ENCODE peak calls at places on chromosomes 2 and 18, in four cellular contexts. B, Y, G and L are unnamed samples.

GRCh38 chr2:201831469-201831868 is 25.1 kb downstream of the CDK15 start:
- DNase-seq in B (no peak), Y (no peak), G (no peak), L (no peak)

GRCh38 chr18:5951515-5952081 is 56.3 kb upstream of the TMEM200C start:
- DNase-seq in B (no peak), Y (no peak), G (no peak), L (no peak)

GRCh38 chr2:74587664-74588277 is 33.3 kb downstream of the DOK1 start:
- DNase-seq in B (peak; percentile 63), Y (peak; percentile 77), G (peak; percentile 65), L (no peak)

GRCh38 chr18:48715651-48716354 is 177.0 kb downstream of the CTIF start:
- DNase-seq in B (no peak), Y (no peak), G (peak; percentile 59), L (peak; percentile 76)

GRCh38 chr2:233247744-233248143 is 3.7 kb upstream of the ATG16L1 start:
- DNase-seq in B (no peak), Y (peak; percentile 61), G (no peak), L (no peak)

GRCh38 chr2:174243812-174244211 is 4.5 kb downstream of the OLA1 start:
- DNase-seq in B (no peak), Y (no peak), G (no peak), L (no peak)

GRCh38 chr18:79900610-79901570 is 50.6 kb downstream of the SLC66A2 start:
- DNase-seq in B (no peak), Y (no peak), G (peak; percentile 7), L (peak; percentile 61)

GRCh38 chr2:44362207-44363015 is 664 bp downstream of the CAMKMT start:
- DNase-seq in B (no peak), Y (peak; percentile 18), G (peak; percentile 49), L (peak; percentile 85)

GRCh38 chr2:37552339-37552738 is 119.1 kb downstream of the CDC42EP3 start:
- DNase-seq in B (no peak), Y (no peak), G (no peak), L (no peak)

GRCh38 chr2:199818754-199819153 is 32.2 kb downstream of the FTCDNL1 start:
- DNase-seq in B (no peak), Y (no peak), G (no peak), L (no peak)

GRCh38 chr2:97749611-97750010 is 36.2 kb downstream of the ZAP70 start:
- DNase-seq in B (no peak), Y (no peak), G (no peak), L (peak; percentile 71)

GRCh38 chr2:235433860-235434259 is 60.0 kb upstream of the AGAP1 start:
- DNase-seq in B (no peak), Y (peak; percentile 10), G (peak; percentile 17), L (no peak)
- TF ChIP-seq POLR2AphosphoS5 in B (no peak), Y (no peak), G (no peak), L (no peak)

GRCh38 chr2:134693359-134694330 is 25.2 kb downstream of the TMEM163 start:
- DNase-seq in B (no peak), Y (no peak), G (no peak), L (no peak)

GRCh38 chr2:134694411-134694810 is 24.4 kb downstream of the TMEM163 start:
- DNase-seq in B (no peak), Y (no peak), G (no peak), L (no peak)

GRCh38 chr2:134692461-134692860 is 26.3 kb downstream of the TMEM163 start:
- DNase-seq in B (no peak), Y (no peak), G (no peak), L (no peak)

GRCh38 chr2:134689303-134689702 is 29.5 kb downstream of the TMEM163 start:
- DNase-seq in B (no peak), Y (no peak), G (no peak), L (no peak)

DNA sequence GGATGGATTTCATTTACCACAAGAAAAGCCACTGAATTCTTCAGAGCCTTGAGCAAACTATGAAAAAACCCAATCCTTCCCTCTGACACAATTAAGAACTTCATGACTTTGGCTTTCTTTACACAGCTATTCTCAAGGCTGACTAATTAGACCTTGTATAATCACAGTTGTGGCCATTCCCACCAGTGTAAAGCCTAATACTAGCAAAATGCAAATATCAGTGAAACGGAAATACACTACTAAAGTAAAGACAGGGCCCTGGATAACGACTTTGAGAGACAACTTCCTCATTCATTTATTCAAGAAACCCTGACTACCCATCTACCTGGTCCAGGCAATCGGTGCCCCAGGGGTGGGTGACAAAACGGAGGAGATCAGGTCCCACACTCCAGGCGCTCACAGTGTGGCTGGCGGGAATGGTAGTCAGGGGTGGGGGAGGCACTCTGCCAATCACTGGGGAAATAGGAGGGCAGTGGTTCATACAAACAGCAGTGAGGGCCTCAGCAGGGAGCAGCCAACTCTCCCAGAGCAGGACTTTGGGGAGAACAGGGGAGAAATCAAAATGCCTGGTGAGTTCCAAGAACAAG is 28.1 kb downstream of the TMEM163 start:
- DNase-seq in B (no peak), Y (no peak), G (no peak), L (no peak)
- TF ChIP-seq POLR2AphosphoS5 in B (no peak), Y (no peak), G (no peak), L (no peak)

GRCh38 chr2:234839285-234839684 is 112.5 kb upstream of the SH3BP4 start:
- DNase-seq in B (no peak), Y (peak; percentile 64), G (no peak), L (no peak)

GRCh38 chr2:234841321-234842015 is 110.3 kb upstream of the SH3BP4 start:
- DNase-seq in B (no peak), Y (no peak), G (no peak), L (no peak)

GRCh38 chr2:234842753-234843152 is 109.1 kb upstream of the SH3BP4 start:
- DNase-seq in B (no peak), Y (no peak), G (no peak), L (no peak)

GRCh38 chr2:234843411-234843810 is 108.4 kb upstream of the SH3BP4 start:
- DNase-seq in B (no peak), Y (peak; percentile 90), G (no peak), L (no peak)

GRCh38 chr2:234840336-234840735 is 111.5 kb upstream of the SH3BP4 start:
- DNase-seq in B (no peak), Y (peak; percentile 69), G (peak; percentile 9), L (no peak)
- TF ChIP-seq POLR2AphosphoS5 in B (no peak), Y (no peak), G (no peak), L (no peak)

GRCh38 chr2:215793747-215794595 is 219.4 kb downstream of the MREG start:
- DNase-seq in B (no peak), Y (peak; percentile 100), G (peak; percentile 16), L (no peak)
- TF ChIP-seq POLR2AphosphoS5 in B (no peak), Y (peak; percentile 14), G (no peak), L (no peak)

DNA sequence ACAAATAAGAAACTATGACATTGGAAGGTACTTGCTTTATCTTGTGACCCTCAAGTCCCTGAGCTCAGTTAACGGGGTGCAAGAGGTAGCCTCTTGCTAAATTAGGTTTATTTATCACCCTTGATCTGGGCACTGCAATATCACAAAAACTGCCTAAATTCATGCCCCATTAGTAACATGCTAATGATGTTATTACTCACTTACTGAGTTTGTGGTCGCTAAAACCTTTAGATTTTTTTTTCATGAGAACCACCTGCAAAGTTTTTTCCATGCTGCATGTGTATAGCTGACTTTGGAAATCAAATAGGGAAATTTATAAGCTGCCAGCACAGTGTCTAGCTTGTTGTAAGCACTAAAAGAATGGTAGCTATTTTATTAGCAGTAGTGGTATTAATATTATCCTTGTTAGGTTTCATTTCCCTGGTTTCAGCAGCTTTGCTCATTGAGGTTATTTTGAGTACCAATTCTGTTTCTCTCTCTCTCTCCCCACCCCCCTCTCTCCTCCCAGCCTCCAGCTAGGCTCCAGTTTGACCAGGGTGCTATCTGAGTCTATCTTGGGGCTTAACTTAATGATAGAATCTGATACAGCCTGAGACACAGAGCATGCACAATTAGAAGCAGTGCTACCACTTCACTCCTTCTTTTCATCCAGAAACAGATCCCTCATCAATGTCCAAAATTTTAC is 88.7 kb upstream of the ATP8B1 start:
- DNase-seq in B (no peak), Y (no peak), G (no peak), L (no peak)
- TF ChIP-seq POLR2AphosphoS5 in B (no peak), Y (no peak), G (no peak), L (no peak)

DNA sequence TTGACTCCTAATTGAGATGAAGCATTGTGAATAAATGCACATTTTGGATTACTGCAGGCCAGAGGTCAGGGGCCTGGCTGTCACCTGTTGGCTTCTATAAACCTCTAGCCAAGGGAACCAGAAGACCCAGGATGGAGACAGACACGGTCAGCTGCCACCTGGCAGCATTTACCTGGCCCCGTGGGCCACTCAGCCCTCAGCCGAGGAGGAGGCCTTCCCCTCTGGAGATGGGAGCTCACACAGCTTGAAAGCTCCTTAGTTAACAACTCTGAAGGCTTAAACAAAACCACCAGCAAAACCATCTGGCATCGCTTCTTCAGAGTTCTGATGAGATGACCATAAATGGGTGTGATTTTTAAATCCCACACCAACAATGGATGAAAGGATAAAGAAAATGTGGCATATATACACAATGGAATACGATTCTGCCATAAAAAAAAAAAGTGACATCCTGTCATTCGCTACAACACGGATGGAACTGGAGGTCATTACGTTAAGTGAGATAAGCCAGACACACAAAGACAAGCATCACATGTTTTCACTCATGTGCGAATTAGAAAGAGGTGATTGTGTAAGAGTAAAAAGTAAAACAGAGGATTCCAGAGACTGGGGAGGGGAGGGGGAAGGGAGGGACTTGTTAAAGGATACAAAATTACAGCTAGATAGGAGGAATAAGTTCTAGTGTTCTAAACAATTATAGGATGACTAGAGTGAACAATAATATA is 218.4 kb downstream of the TMEM163 start:
- DNase-seq in B (no peak), Y (no peak), G (no peak), L (no peak)
- TF ChIP-seq POLR2AphosphoS5 in B (no peak), Y (no peak), G (no peak), L (no peak)

GRCh38 chr2:135743860-135744259 is 2.2 kb downstream of the UBXN4 start:
- DNase-seq in B (no peak), Y (peak; percentile 40), G (no peak), L (no peak)

GRCh38 chr2:135741043-135741394 is 636 bp upstream of the UBXN4 start:
- DNase-seq in B (no peak), Y (no peak), G (no peak), L (no peak)

GRCh38 chr2:135741395-135742306 is at the start of gene UBXN4:
- DNase-seq in B (peak; percentile 95), Y (peak; percentile 99), G (peak; percentile 98), L (peak; percentile 100)

GRCh38 chr2:135744761-135745314 is 3.2 kb downstream of the UBXN4 start:
- DNase-seq in B (no peak), Y (peak; percentile 70), G (no peak), L (peak; percentile 29)

GRCh38 chr2:135742307-135742838 is 718 bp downstream of the UBXN4 start:
- DNase-seq in B (no peak), Y (peak; percentile 65), G (peak; percentile 36), L (no peak)
- TF ChIP-seq POLR2AphosphoS5 in B (peak; percentile 66), Y (peak; percentile 53), G (peak; percentile 80), L (peak; percentile 82)

DNA sequence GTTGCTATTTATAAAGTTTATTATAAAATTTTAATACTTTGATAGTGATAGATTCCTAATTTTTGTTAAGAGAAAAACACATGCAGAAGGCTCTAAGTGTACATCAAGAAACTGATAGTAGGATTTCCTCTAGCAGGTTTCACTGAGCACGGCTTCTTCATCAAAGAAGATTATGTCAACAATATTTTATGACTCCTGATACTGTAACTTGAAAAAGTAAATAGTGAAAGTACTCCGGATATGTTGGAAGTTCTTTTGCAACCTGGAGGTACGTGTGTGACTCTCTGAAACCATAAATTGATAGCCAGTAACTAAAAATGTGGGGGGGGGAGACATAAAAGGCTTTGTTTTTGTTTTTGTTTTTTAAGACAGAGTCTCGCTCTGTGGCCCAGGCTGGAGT is 9.6 kb upstream of the GCG start:
- DNase-seq in B (no peak), Y (no peak), G (no peak), L (no peak)
- TF ChIP-seq POLR2AphosphoS5 in B (no peak), Y (no peak), G (no peak), L (no peak)